ENCODE peak calls at places on chromosomes 5 and 9, in four cellular contexts. C, E, A and L are unnamed samples.

GRCh38 chr5:174910245-174910737 is 185.9 kb downstream of the MSX2 start:
- DNase-seq in C (peak; percentile 15), E (peak; percentile 59), A (peak; percentile 44), L (peak; percentile 49)

GRCh38 chr5:139836469-139837208 is 41.0 kb downstream of the PSD2 start:
- DNase-seq in C (no peak), E (no peak), A (no peak), L (no peak)

GRCh38 chr9:12955510-12956163 is 180.8 kb downstream of the LURAP1L start:
- DNase-seq in C (no peak), E (no peak), A (no peak), L (no peak)

GRCh38 chr9:5630038-5630507 is 1.2 kb downstream of the RIC1 start:
- DNase-seq in C (no peak), E (no peak), A (no peak), L (no peak)

GRCh38 chr5:131533844-131534243 is 101.2 kb downstream of the RAPGEF6 start:
- DNase-seq in C (no peak), E (no peak), A (no peak), L (no peak)

GRCh38 chr5:148687427-148687826 is 33.1 kb upstream of the HTR4 start:
- DNase-seq in C (no peak), E (no peak), A (no peak), L (no peak)

GRCh38 chr9:30015073-30015472 is 2369.4 kb upstream of the ACO1 start:
- DNase-seq in C (no peak), E (no peak), A (no peak), L (no peak)

GRCh38 chr5:163244451-163244987 is 192.9 kb upstream of the CCNG1 start:
- DNase-seq in C (no peak), E (no peak), A (no peak), L (no peak)

GRCh38 chr9:110579763-110580255 is 268 bp upstream of the SVEP1 start:
- DNase-seq in C (no peak), E (no peak), A (no peak), L (no peak)

GRCh38 chr9:121763561-121764370 is 112.3 kb downstream of the DAB2IP start:
- DNase-seq in C (no peak), E (no peak), A (no peak), L (no peak)

GRCh38 chr9:136255166-136255538 is 9.5 kb upstream of the QSOX2 start:
- DNase-seq in C (peak; percentile 70), E (no peak), A (no peak), L (no peak)

GRCh38 chr9:131639771-131640437 is 94.6 kb downstream of the PRRT1B start:
- DNase-seq in C (no peak), E (no peak), A (no peak), L (no peak)